ENCODE peak calls at places on chromosome 14, in six cellular contexts. L, A, Z, P, U and I are unnamed samples.

GRCh38 chr14:104984056-104984894 is 1.3 kb upstream of the CLBA1 start:
- DNase-seq in A (no peak), P (no peak), U (no peak), Z (no peak), L (no peak), I (no peak)

GRCh38 chr14:34496679-34497513 is 34.9 kb upstream of the SPTSSA start:
- DNase-seq in U (peak), L (peak), A (no peak), P (peak), Z (peak), I (peak)

GRCh38 chr14:55430024-55430690 is 10.3 kb downstream of the TBPL2 start:
- DNase-seq in Z (peak), U (peak), L (peak), A (no peak), P (peak), I (peak)

GRCh38 chr14:21734457-21735074 is 60.9 kb upstream of the OR4E1 start:
- DNase-seq in Z (peak), U (peak), A (peak), P (peak), L (peak), I (peak)

GRCh38 chr14:23580152-23580926 is 1.7 kb upstream of the JPH4 start:
- DNase-seq in P (no peak), Z (no peak), U (peak), L (no peak), A (no peak), I (no peak)

GRCh38 chr14:100450049-100450448 is 126.9 kb downstream of the SLC25A47 start:
- DNase-seq in U (no peak), A (no peak), Z (no peak), L (no peak), P (no peak), I (no peak)

GRCh38 chr14:69242311-69243224 is 17.4 kb upstream of the GALNT16 start:
- DNase-seq in P (peak), Z (peak), L (peak), U (peak), A (peak), I (peak)

GRCh38 chr14:24317141-24317927 is 6.0 kb downstream of the LTB4R start:
- DNase-seq in A (no peak), L (peak), Z (no peak), U (no peak), P (no peak), I (no peak)

GRCh38 chr14:69945905-69946304 is 66.7 kb downstream of the SMOC1 start:
- DNase-seq in U (no peak), P (no peak), A (no peak), Z (no peak), L (no peak), I (no peak)

GRCh38 chr14:93705513-93706156 is 82.7 kb downstream of the PRIMA1 start:
- DNase-seq in A (no peak), L (no peak), P (no peak), U (peak), Z (no peak), I (no peak)

GRCh38 chr14:51564460-51564859 is 87.2 kb upstream of the FRMD6 start:
- DNase-seq in Z (no peak), A (no peak), U (no peak), P (no peak), L (no peak), I (no peak)

GRCh38 chr14:56065621-56066295 is 52.5 kb upstream of the PELI2 start:
- DNase-seq in A (no peak), L (no peak), P (no peak), U (no peak), Z (no peak), I (no peak)

GRCh38 chr14:102878174-102878969 is 44.1 kb upstream of the AMN start:
- DNase-seq in Z (no peak), A (no peak), P (no peak), L (no peak), U (no peak), I (no peak)

GRCh38 chr14:23512156-23512555 is 39.4 kb downstream of the ZFHX2 start:
- DNase-seq in A (no peak), P (no peak), Z (peak), L (no peak), U (no peak), I (no peak)

GRCh38 chr14:47899685-47900084 is 224.3 kb upstream of the MDGA2 start:
- DNase-seq in A (no peak), L (no peak), Z (no peak), P (no peak), U (no peak), I (no peak)

GRCh38 chr14:28652782-28653181 is 113.8 kb upstream of the FOXG1 start:
- DNase-seq in L (no peak), A (no peak), Z (no peak), U (no peak), P (peak), I (no peak)

GRCh38 chr14:21505009-21505553 is 6.1 kb downstream of the METTL3 start:
- DNase-seq in L (no peak), P (no peak), Z (no peak), A (peak), U (no peak), I (no peak)

GRCh38 chr14:100584056-100585031 is 2.9 kb downstream of the BEGAIN start:
- DNase-seq in A (no peak), Z (no peak), L (peak), P (no peak), U (no peak), I (no peak)

GRCh38 chr14:64074961-64075619 is 219.1 kb downstream of the ESR2 start:
- DNase-seq in U (no peak), P (peak), Z (no peak), L (no peak), A (no peak), I (no peak)

GRCh38 chr14:99260116-99260515 is 11.9 kb downstream of the BCL11B start:
- DNase-seq in P (no peak), U (no peak), A (no peak), L (no peak), Z (no peak), I (no peak)

GRCh38 chr14:70032447-70032846 is 153.2 kb downstream of the SMOC1 start:
- DNase-seq in L (no peak), U (peak), P (peak), Z (no peak), A (no peak), I (no peak)

GRCh38 chr14:103629503-103630121 is 601 bp downstream of the KLC1 start:
- DNase-seq in P (peak), A (no peak), L (peak), Z (peak), U (no peak), I (no peak)

GRCh38 chr14:52025310-52025709 is 36.0 kb downstream of the RTRAF start:
- DNase-seq in Z (no peak), L (no peak), U (no peak), P (no peak), A (no peak), I (no peak)

GRCh38 chr14:71532349-71532748 is 399.9 kb upstream of the RGS6 start:
- DNase-seq in U (no peak), P (no peak), Z (no peak), L (no peak), A (no peak), I (no peak)

GRCh38 chr14:84028205-84028604 is 1501.7 kb upstream of the FLRT2 start:
- DNase-seq in A (no peak), P (no peak), L (no peak), Z (no peak), U (no peak), I (no peak)

GRCh38 chr14:102217399-102217798 is 77.7 kb downstream of the WDR20 start:
- DNase-seq in L (no peak), Z (no peak), U (no peak), P (no peak), A (no peak), I (no peak)

GRCh38 chr14:60195179-60195810 is 30.1 kb upstream of the DHRS7 start:
- DNase-seq in P (no peak), Z (no peak), A (no peak), U (no peak), L (no peak), I (no peak)

GRCh38 chr14:104117341-104118005 is 20.9 kb upstream of the KIF26A start:
- DNase-seq in A (no peak), Z (peak), L (no peak), U (no peak), P (no peak), I (no peak)

GRCh38 chr14:73591690-73592448 is at the start of gene ACOT4:
- DNase-seq in L (no peak), P (peak), A (no peak), Z (peak), U (no peak), I (no peak)

GRCh38 chr14:21579976-21580375 is at the start of gene OR10G3:
- DNase-seq in U (no peak), L (no peak), Z (no peak), P (no peak), A (no peak), I (no peak)

GRCh38 chr14:25178255-25178654 is 128.3 kb upstream of the STXBP6 start:
- DNase-seq in P (no peak), Z (no peak), A (no peak), L (no peak), U (no peak), I (no peak)

GRCh38 chr14:77303417-77304156 is 17.1 kb downstream of the POMT2 start:
- DNase-seq in P (peak), L (peak), U (peak), Z (no peak), A (no peak), I (peak)

GRCh38 chr14:75205586-75205985 is 29.2 kb upstream of the TMED10 start:
- DNase-seq in L (no peak), A (no peak), U (no peak), Z (no peak), P (no peak), I (no peak)

GRCh38 chr14:35506927-35507326 is 27.0 kb upstream of the INSM2 start:
- DNase-seq in U (no peak), A (no peak), P (no peak), Z (no peak), L (no peak), I (no peak)

DNA sequence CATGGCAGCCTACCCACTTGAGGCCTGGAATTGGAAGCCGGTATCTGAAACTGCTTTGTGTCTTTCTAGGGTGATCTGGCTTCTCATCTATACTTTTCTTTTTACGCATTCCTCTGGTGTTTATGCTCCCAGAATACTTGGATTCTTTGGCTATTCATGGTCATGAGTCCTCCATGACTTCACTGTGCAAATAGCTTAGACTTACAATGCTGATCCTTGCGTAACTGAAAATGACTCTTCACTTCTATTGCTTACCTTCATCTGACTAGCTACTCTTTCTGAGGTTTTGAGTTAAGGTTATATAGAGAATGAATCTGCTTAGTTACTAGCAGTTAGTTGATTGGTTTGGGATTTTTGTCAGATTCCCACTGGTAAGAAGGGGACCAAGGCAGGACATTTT is 121.7 kb upstream of the NOVA1 start:
- DNase-seq in A (no peak), Z (no peak), P (no peak), U (peak), L (no peak), I (no peak)
- TF ChIP-seq REST in A (no peak), Z (no peak), P (no peak), U (no peak), L (no peak), I (no peak)

GRCh38 chr14:32682219-32682618 is 256.5 kb upstream of the NPAS3 start:
- DNase-seq in L (no peak), P (no peak), Z (no peak), U (no peak), A (no peak), I (no peak)
- TF ChIP-seq RAD21 in L (no peak), P (no peak), Z (no peak), U (no peak), A (no peak), I (no peak)

DNA sequence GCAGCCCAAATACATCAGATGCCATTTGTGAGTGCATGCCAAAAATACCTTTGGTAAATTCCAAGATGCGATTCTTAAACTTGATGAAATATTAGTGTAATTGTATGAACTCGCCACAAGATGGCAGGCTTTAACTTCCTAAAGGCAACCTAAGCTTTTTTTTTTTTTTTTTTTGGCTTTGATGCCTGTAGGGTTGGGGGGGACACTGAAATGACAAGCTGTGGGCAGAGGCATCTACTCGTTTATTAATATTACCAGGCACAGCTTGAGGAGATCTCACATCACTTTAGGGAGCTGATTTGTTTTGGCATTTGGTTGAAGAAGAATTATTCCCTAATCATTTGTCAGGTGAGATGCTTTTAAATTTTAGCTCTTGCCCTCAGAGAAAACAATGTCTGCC is 126.7 kb upstream of the CCDC196 start:
- DNase-seq in Z (peak), A (peak), P (peak), U (peak), L (peak), I (peak)
- TF ChIP-seq REST in Z (no peak), A (no peak), P (no peak), U (no peak), L (no peak), I (no peak)

DNA sequence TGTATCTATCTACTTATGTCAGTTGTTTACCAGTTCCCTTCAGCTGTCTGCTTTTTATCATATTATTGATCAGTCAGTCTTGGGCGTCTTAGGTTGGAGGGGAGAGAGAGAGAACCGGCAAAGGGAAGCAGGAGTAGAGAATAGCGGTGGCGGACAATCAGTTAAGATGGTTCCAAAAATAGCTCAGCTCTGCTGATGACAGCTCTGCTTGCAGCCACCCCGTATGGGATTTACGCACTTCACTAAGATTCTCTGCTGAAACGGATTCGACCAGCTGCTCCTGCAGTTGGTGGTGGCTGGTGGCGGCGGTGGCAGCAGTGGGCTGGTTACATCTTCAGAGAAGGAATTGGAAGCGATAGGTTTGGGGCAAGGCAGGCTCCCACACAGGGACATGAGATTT is 664.9 kb downstream of the NRXN3 start:
- DNase-seq in L (no peak), Z (no peak), P (no peak), A (no peak), U (no peak), I (no peak)
- TF ChIP-seq RAD21 in L (no peak), Z (no peak), P (no peak), A (no peak), U (no peak), I (no peak)

GRCh38 chr14:92644601-92645515 is 103.6 kb downstream of the LGMN start:
- DNase-seq in A (no peak), L (no peak), Z (no peak), U (no peak), P (no peak), I (no peak)
- TF ChIP-seq REST in A (no peak), L (no peak), Z (no peak), U (no peak), P (no peak), I (no peak)